ENCODE peak calls at places on chromosomes 16 and 17, in four cellular contexts. B, A, Q and J are unnamed samples.

GRCh38 chr17:76568771-76569170 is 16.9 kb downstream of the ST6GALNAC2 start:
- DNase-seq in A (no peak), Q (no peak), B (no peak), J (no peak)

GRCh38 chr17:41212524-41213169 is 13.8 kb upstream of the KRTAP9-2 start:
- DNase-seq in Q (no peak), A (no peak), B (no peak), J (no peak)

GRCh38 chr17:17693253-17693954 is 12.1 kb downstream of the RAI1 start:
- DNase-seq in B (peak), A (no peak), Q (peak), J (no peak)

GRCh38 chr16:72270531-72270930 is 98.6 kb upstream of the PMFBP1 start:
- DNase-seq in Q (no peak), B (no peak), A (no peak), J (no peak)

GRCh38 chr16:87350681-87351319 is 32.8 kb downstream of the FBXO31 start:
- DNase-seq in A (no peak), B (no peak), Q (no peak), J (no peak)

GRCh38 chr16:89687092-89687940 is 827 bp downstream of the CDK10 start:
- DNase-seq in B (no peak), Q (peak), A (peak), J (no peak)

GRCh38 chr17:17506181-17506741 is 10.1 kb upstream of the RASD1 start:
- DNase-seq in B (no peak), Q (no peak), A (no peak), J (no peak)

GRCh38 chr17:33290156-33290697 is 2.9 kb downstream of the ASIC2 start:
- DNase-seq in A (no peak), Q (no peak), B (no peak), J (no peak)

GRCh38 chr16:87662254-87663204 is 60.2 kb downstream of the JPH3 start:
- DNase-seq in A (no peak), B (no peak), Q (no peak), J (no peak)

GRCh38 chr17:4678448-4679026 is 25.4 kb downstream of the PELP1 start:
- DNase-seq in Q (peak), B (no peak), A (peak), J (no peak)

GRCh38 chr17:2853722-2854580 is 57.7 kb downstream of the RAP1GAP2 start:
- DNase-seq in Q (no peak), A (no peak), B (peak), J (peak)

GRCh38 chr16:82891424-82891823 is 264.7 kb downstream of the CDH13 start:
- DNase-seq in Q (no peak), B (no peak), A (no peak), J (no peak)

GRCh38 chr16:85429776-85430522 is 183.2 kb upstream of the GSE1 start:
- DNase-seq in Q (no peak), A (no peak), B (no peak), J (no peak)

GRCh38 chr16:1036121-1036520 is 36.4 kb upstream of the SSTR5 start:
- DNase-seq in Q (no peak), B (no peak), A (no peak), J (no peak)

GRCh38 chr17:48052956-48053757 is 5.0 kb downstream of the NFE2L1 start:
- DNase-seq in B (no peak), Q (peak), A (peak), J (peak)

GRCh38 chr16:87461466-87461975 is 31.3 kb downstream of the ZCCHC14 start:
- DNase-seq in B (peak), Q (peak), A (peak), J (peak)

GRCh38 chr17:82492647-82493516 is 26.6 kb upstream of the FOXK2 start:
- DNase-seq in A (no peak), Q (no peak), B (no peak), J (no peak)

GRCh38 chr17:15323147-15323546 is 18.2 kb downstream of the TEKT3 start:
- DNase-seq in Q (no peak), A (no peak), B (no peak), J (no peak)

GRCh38 chr17:59762022-59762825 is 54.8 kb downstream of the VMP1 start:
- DNase-seq in A (no peak), Q (no peak), B (no peak), J (no peak)

GRCh38 chr17:48757524-48757961 is 29.0 kb upstream of the HOXB13 start:
- DNase-seq in A (no peak), B (no peak), Q (no peak), J (peak)

GRCh38 chr16:88681709-88682451 is 4.4 kb downstream of the SNAI3 start:
- DNase-seq in A (no peak), Q (no peak), B (no peak), J (no peak)

GRCh38 chr17:83144421-83145357 is 65.3 kb downstream of the METRNL start:
- DNase-seq in B (no peak), Q (no peak), A (no peak), J (no peak)

GRCh38 chr16:89133457-89134127 is 38.0 kb upstream of the CDH15 start:
- DNase-seq in B (peak), A (no peak), Q (no peak), J (no peak)

GRCh38 chr16:84448444-84448843 is 56.0 kb downstream of the MEAK7 start:
- DNase-seq in Q (no peak), B (no peak), A (no peak), J (no peak)

GRCh38 chr17:5422505-5422904 is 2.5 kb downstream of the RPAIN start:
- DNase-seq in B (no peak), Q (peak), A (no peak), J (no peak)

GRCh38 chr16:19858654-19859018 is 26.0 kb downstream of the GPRC5B start:
- DNase-seq in A (no peak), B (no peak), Q (no peak), J (no peak)

GRCh38 chr17:81393684-81394376 is 1.4 kb upstream of the BAHCC1 start:
- DNase-seq in B (peak), Q (peak), A (peak), J (peak)

GRCh38 chr17:35073991-35074627 is 10.6 kb upstream of the RFFL start:
- DNase-seq in A (no peak), B (no peak), Q (peak), J (no peak)
- TF ChIP-seq ELF4 in A (no peak), B (no peak), Q (no peak), J (no peak)

GRCh38 chr16:30122621-30123160 is 329 bp downstream of the MAPK3 start:
- DNase-seq in Q (no peak), B (peak), A (peak), J (no peak)
- TF ChIP-seq ELF4 in Q (no peak), B (no peak), A (no peak), J (no peak)

GRCh38 chr17:62781356-62781755 is 26.8 kb downstream of the MARCHF10 start:
- DNase-seq in A (no peak), B (no peak), Q (no peak), J (no peak)
- TF ChIP-seq ELF4 in A (no peak), B (no peak), Q (no peak), J (no peak)

DNA sequence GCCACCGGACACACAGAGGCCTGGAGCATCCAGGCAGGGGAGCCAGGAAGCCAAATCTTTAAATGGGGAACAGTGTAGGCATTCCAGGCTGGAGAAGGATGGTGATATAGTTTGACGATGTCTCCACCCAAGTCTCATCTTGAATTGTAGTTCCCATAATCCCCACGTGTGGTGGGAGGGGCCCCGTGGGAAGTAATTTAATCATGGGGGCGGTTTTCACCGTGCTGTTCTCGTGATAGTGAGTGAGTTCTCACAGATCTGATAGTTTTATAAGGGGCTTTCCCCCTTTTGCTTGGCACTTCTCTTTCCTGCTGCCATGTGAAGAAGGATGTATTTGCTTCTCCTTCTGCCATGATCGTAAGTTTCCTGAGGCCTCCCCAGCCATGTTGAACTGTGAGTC is 28.8 kb downstream of the GINS3 start:
- DNase-seq in Q (no peak), B (no peak), A (peak), J (no peak)
- TF ChIP-seq ELF4 in Q (no peak), B (no peak), A (no peak), J (no peak)

DNA sequence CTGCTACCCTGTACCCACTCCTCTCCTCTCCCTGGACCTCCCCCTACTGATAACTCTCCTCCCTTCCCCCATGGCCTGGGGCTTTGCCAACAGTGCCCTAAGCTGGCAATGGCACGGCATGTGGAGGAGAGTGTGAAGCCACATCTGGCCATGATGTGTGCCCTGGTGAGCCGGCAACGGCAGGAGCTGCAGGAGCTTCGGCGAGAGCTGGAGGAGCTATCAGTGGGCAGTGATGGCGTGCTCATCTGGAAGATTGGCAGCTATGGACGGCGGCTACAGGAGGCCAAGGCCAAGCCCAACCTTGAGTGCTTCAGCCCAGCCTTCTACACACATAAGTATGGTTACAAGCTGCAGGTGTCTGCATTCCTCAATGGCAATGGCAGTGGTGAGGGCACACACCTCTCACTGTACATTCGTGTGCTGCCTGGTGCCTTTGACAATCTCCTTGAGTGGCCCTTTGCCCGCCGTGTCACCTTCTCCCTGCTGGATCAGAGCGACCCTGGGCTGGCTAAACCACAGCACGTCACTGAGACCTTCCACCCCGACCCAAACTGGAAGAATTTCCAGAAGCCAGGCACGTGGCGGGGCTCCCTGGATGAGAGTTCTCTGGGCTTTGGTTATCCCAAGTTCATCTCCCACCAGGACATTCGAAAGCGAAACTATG is 5.2 kb downstream of the TRAF4 start:
- DNase-seq in A (no peak), B (no peak), Q (no peak), J (no peak)
- TF ChIP-seq ELF4 in A (no peak), B (no peak), Q (no peak), J (no peak)

GRCh38 chr17:37458805-37459204 is 30.9 kb upstream of the DUSP14 start:
- DNase-seq in Q (no peak), B (no peak), A (no peak), J (no peak)
- TF ChIP-seq ELF4 in Q (no peak), B (no peak), A (no peak), J (no peak)

GRCh38 chr16:57993452-57993851 is 7.0 kb downstream of the ZNF319 start:
- DNase-seq in Q (no peak), B (no peak), A (no peak), J (no peak)

GRCh38 chr16:57993897-57994296 is 6.6 kb downstream of the ZNF319 start:
- DNase-seq in B (no peak), A (no peak), Q (no peak), J (no peak)

GRCh38 chr16:57995721-57996405 is 4.6 kb downstream of the ZNF319 start:
- DNase-seq in B (no peak), A (no peak), Q (no peak), J (no peak)

GRCh38 chr16:57994778-57995177 is 5.7 kb downstream of the ZNF319 start:
- DNase-seq in B (peak), A (peak), Q (peak), J (peak)

DNA sequence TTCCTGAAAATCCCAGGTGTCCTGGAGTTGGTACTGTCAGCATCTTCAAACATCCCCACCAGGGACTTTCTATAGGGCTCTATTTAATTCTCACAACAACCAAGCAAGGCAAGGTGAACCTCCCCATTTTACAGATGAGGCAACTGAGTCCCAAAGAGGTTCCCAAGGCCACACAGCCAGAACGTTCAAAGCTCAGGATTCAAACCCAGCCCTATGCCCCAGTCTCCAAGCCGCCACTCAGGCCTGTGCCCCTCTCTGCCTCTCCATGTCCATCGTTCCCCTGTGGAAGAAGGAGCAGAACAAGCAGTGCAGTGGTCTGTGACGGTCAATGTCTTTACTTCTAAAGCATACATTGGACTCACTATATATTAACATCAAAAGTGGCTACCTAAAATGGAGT is 6.1 kb downstream of the ZNF319 start:
- DNase-seq in A (no peak), B (no peak), Q (no peak), J (no peak)
- TF ChIP-seq ELF4 in A (no peak), B (no peak), Q (no peak), J (no peak)

GRCh38 chr16:69393898-69394849 is 8.4 kb upstream of the TERF2 start:
- DNase-seq in Q (no peak), A (no peak), B (no peak), J (no peak)
- TF ChIP-seq ELF4 in Q (no peak), A (no peak), B (no peak), J (no peak)

GRCh38 chr16:81170824-81171223 is 67.7 kb upstream of the BCO1 start:
- DNase-seq in B (peak), Q (no peak), A (peak), J (no peak)
- TF ChIP-seq ELF4 in B (no peak), Q (no peak), A (no peak), J (no peak)

GRCh38 chr16:79542196-79542859 is 58.2 kb downstream of the MAF start:
- DNase-seq in B (no peak), Q (no peak), A (peak), J (no peak)
- TF ChIP-seq ELF4 in B (no peak), Q (no peak), A (no peak), J (no peak)